ENCODE peak calls at places on chromosome 5, in four cellular contexts. V is lower lobe of right lung, Y is neuronal stem cell, B is Panc1. O is an unnamed sample. For H3K36me3 and H3K4me1, the result is how much of the 10 kb centered on the place peaks cover.

GRCh38 chr5:150298701-150299451 is 3.8 kb downstream of the ARSI start:
- DNase-seq in V (no peak), Y (no peak), B (no peak), O (peak)

GRCh38 chr5:127290019-127290945 is at the start of gene MEGF10:
- DNase-seq in V (no peak), B (no peak), Y (peak), O (peak)

GRCh38 chr5:38871790-38872551 is 26.2 kb downstream of the OSMR start:
- DNase-seq in V (no peak), B (peak), Y (no peak), O (peak)

GRCh38 chr5:178152491-178153444 is 917 bp downstream of the NHP2 start:
- DNase-seq in B (no peak), V (no peak), Y (no peak), O (no peak)

GRCh38 chr5:168590666-168591065 is 11.5 kb upstream of the PANK3 start:
- DNase-seq in Y (no peak), V (no peak), B (no peak), O (no peak)

GRCh38 chr5:16483361-16483760 is 17.8 kb upstream of the ZNF622 start:
- DNase-seq in B (no peak), V (no peak), Y (no peak), O (no peak)

GRCh38 chr5:140262839-140263238 is 40.1 kb downstream of the PFDN1 start:
- DNase-seq in Y (no peak), V (no peak), B (no peak), O (no peak)

GRCh38 chr5:135107101-135107500 is 73.1 kb upstream of the PITX1 start:
- DNase-seq in Y (no peak), V (no peak), B (no peak), O (no peak)

GRCh38 chr5:95669540-95669939 is 13.3 kb downstream of the SPATA9 start:
- DNase-seq in B (no peak), V (no peak), Y (no peak), O (no peak)

GRCh38 chr5:5140051-5141010 is at the start of gene ADAMTS16:
- DNase-seq in V (no peak), Y (peak), B (no peak), O (no peak)

GRCh38 chr5:73437126-73438047 is 11.2 kb downstream of the FOXD1 start:
- DNase-seq in V (no peak), B (no peak), Y (no peak), O (peak)

GRCh38 chr5:4640793-4641192 is 499.3 kb upstream of the ADAMTS16 start:
- DNase-seq in Y (peak), B (no peak), V (no peak), O (no peak)

GRCh38 chr5:78504726-78505431 is 143.7 kb downstream of the LHFPL2 start:
- DNase-seq in B (no peak), Y (no peak), V (peak), O (peak)

GRCh38 chr5:178441486-178442270 is 148.5 kb downstream of the COL23A1 start:
- DNase-seq in B (no peak), V (no peak), Y (no peak), O (no peak)

GRCh38 chr5:81555865-81556264 is 161.9 kb upstream of the ACOT12 start:
- DNase-seq in Y (no peak), B (no peak), V (no peak), O (no peak)

GRCh38 chr5:169521366-169521983 is 62.1 kb upstream of the SPDL1 start:
- DNase-seq in Y (no peak), V (no peak), B (no peak), O (no peak)

GRCh38 chr5:156922207-156922792 is 40.7 kb downstream of the TIMD4 start:
- DNase-seq in B (no peak), V (no peak), Y (no peak), O (no peak)

GRCh38 chr5:96142184-96142781 is 180.6 kb upstream of the ELL2 start:
- DNase-seq in B (no peak), V (no peak), Y (no peak), O (no peak)

GRCh38 chr5:31889131-31889561 is 250.2 kb downstream of the PDZD2 start:
- DNase-seq in B (no peak), V (no peak), Y (no peak), O (no peak)

GRCh38 chr5:123916331-123917121 is 404.5 kb downstream of the CSNK1G3 start:
- DNase-seq in B (peak), V (no peak), Y (no peak), O (peak)

GRCh38 chr5:77210091-77211012 is at the start of gene PDE8B:
- DNase-seq in Y (no peak), B (no peak), V (peak), O (no peak)

GRCh38 chr5:137959488-137959887 is 70.2 kb downstream of the PKD2L2 start:
- DNase-seq in B (no peak), V (no peak), Y (no peak), O (no peak)

GRCh38 chr5:137957948-137958347 is 68.7 kb downstream of the PKD2L2 start:
- DNase-seq in V (no peak), Y (no peak), B (no peak), O (no peak)

GRCh38 chr5:137960141-137960540 is 70.9 kb downstream of the PKD2L2 start:
- DNase-seq in B (no peak), V (no peak), Y (no peak), O (no peak)

DNA sequence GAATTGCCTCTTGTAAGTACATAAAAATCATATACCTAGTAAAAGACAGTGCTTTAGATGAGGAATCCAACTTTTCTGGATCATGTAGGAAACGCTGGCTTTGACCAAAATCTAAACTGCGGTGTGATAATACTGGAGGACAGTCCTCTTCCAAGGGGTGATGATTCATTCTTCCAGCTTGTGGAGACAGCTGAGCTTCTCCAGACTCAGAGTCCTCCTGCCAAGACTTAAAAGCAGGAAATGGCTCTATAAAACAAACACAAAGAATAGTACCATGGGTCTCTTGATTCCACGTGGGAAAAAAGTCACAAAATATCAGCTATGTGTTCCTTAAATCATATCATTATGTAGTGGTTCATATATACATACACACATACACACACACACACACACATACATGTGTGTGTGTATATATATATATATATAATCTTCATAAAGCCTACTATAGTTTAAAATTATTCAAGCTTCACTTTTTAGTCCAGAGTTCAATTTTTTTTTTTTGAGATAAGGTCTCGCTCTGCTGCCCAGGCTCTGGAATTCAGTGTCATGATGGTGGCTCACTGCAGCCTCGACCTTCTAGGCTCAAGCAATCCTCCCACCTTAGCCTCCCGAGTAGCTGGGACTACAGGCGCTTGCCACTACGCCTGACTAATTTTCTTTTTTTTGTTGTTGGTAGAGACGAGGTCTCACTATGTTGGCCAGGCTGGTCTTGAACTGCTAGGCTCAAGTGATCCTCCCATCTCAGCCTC is 65.0 kb downstream of the PKD2L2 start:
- DNase-seq in Y (no peak), B (no peak), V (no peak), O (peak)
- H3K36me3 ChIP-seq in Y (half or more), B (under half), V (half or more), O (under half)

DNA sequence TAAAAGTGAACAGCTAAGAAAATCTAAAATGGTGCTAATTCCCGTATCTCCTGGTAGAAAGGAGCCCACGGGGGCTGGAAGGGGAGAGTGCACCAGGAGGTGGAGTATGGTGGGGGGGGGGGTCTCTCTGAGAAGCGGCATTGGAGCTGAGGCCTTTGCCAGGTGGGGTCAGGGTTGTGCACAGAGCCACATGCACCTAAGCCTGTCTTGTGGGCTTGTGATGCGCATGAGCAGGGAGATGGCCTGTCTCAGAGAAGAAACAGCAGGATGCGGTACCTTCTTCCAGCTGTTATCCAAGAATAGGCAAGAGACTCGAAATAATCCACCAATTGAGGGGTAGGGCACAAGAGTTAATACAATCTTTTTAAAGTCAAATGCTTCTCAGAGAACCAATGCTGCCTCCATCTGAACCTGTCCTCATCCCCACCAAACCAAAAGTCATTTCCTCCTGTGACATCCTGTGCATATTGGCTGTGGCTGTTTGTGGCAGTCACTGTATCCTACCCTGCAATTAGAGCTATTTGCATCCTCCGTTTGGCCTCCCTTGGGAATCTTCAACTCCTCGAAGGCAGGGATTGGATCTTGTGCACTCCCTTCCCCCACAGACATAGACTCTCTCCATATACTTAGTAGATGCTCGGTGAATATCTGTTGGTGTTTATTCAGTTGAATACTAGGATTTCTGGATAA is 45.4 kb downstream of the FGF1 start:
- DNase-seq in Y (no peak), B (no peak), V (no peak), O (peak)
- H3K4me1 ChIP-seq in Y (under half), B (under half), V (under half), O (under half)

GRCh38 chr5:161847896-161848510 is at the start of gene GABRA1:
- DNase-seq in B (no peak), V (no peak), Y (peak), O (no peak)
- H3K4me3 ChIP-seq in B (no peak), V (no peak), Y (no peak), O (no peak)

GRCh38 chr5:446864-447263 is 3.9 kb downstream of the EXOC3 start:
- DNase-seq in B (no peak), Y (no peak), V (no peak), O (peak)

GRCh38 chr5:448766-449090 is 5.8 kb downstream of the EXOC3 start:
- DNase-seq in V (no peak), Y (no peak), B (no peak), O (no peak)

GRCh38 chr5:446066-446725 is 3.2 kb downstream of the EXOC3 start:
- DNase-seq in B (no peak), V (no peak), Y (no peak), O (no peak)

GRCh38 chr5:448061-448765 is 5.2 kb downstream of the EXOC3 start:
- DNase-seq in Y (no peak), B (no peak), V (peak), O (no peak)

GRCh38 chr5:447501-447900 is 4.5 kb downstream of the EXOC3 start:
- DNase-seq in Y (no peak), V (no peak), B (no peak), O (no peak)
- H3K36me3 ChIP-seq in Y (half or more), V (half or more), B (under half), O (half or more)

O was measured in A673.